ENCODE peak calls at places on chromosomes 4 and X, in five cellular contexts. W, V, K, J and Q are unnamed samples.

GRCh38 chr4:1569461-1570151 is 114.5 kb downstream of the FAM53A start:
- DNase-seq in V (no peak), J (no peak), K (no peak), W (no peak), Q (peak)

GRCh38 chr4:158169931-158170690 is 2.7 kb downstream of the GASK1B start:
- DNase-seq in W (peak), V (no peak), J (no peak), K (peak), Q (no peak)

GRCh38 chrX:18617351-18617750 is 54.6 kb downstream of the RS1 start:
- DNase-seq in W (peak), V (peak), K (peak), J (peak), Q (no peak)

GRCh38 chr4:169209388-169209883 is 61.3 kb downstream of the SH3RF1 start:
- DNase-seq in K (no peak), J (no peak), V (no peak), W (no peak), Q (no peak)

GRCh38 chr4:125070869-125071268 is 243.9 kb upstream of the FAT4 start:
- DNase-seq in K (no peak), J (no peak), W (no peak), V (no peak), Q (no peak)

GRCh38 chr4:143585548-143585947 is 72.0 kb downstream of the SMARCA5 start:
- DNase-seq in J (no peak), K (peak), V (no peak), W (no peak), Q (no peak)

GRCh38 chr4:13522282-13523104 is 21.8 kb downstream of the NKX3-2 start:
- DNase-seq in V (no peak), J (no peak), K (no peak), W (no peak), Q (peak)

GRCh38 chrX:51336584-51336983 is 4.0 kb downstream of the NUDT10 start:
- DNase-seq in K (peak), J (no peak), W (peak), V (peak), Q (peak)

GRCh38 chrX:123184858-123185251 is 777 bp downstream of the GRIA3 start:
- DNase-seq in W (no peak), V (no peak), K (peak), J (no peak), Q (peak)

GRCh38 chrX:20517565-20517964 is 250.9 kb upstream of the RPS6KA3 start:
- DNase-seq in V (no peak), J (no peak), K (peak), W (peak), Q (no peak)

GRCh38 chr4:94507708-94508107 is 56.0 kb downstream of the PDLIM5 start:
- DNase-seq in V (peak), J (peak), W (peak), K (peak), Q (no peak)

GRCh38 chrX:132375941-132376340 is 112.9 kb downstream of the MBNL3 start:
- DNase-seq in K (peak), V (no peak), J (no peak), W (peak), Q (peak)

GRCh38 chr4:40924096-40924792 is 174.5 kb downstream of the NSUN7 start:
- DNase-seq in K (peak), J (no peak), V (peak), W (peak), Q (peak)

GRCh38 chr4:158817562-158818370 is 48.9 kb downstream of the FNIP2 start:
- DNase-seq in J (peak), W (no peak), V (no peak), K (no peak), Q (no peak)

GRCh38 chrX:10496345-10496965 is 123.9 kb downstream of the MID1 start:
- DNase-seq in V (no peak), W (peak), K (peak), J (no peak), Q (no peak)

GRCh38 chr4:139367421-139368090 is 65.3 kb upstream of the NDUFC1 start:
- DNase-seq in J (no peak), K (peak), W (peak), V (no peak), Q (no peak)

GRCh38 chrX:23317799-23318724 is 16.6 kb upstream of the PTCHD1 start:
- DNase-seq in V (no peak), K (peak), J (no peak), W (peak), Q (peak)

GRCh38 chrX:146481735-146482134 is 327.8 kb upstream of the CXorf51B start:
- DNase-seq in W (no peak), V (no peak), J (no peak), K (no peak), Q (peak)

GRCh38 chr4:109041463-109041862 is 261.0 kb downstream of the COL25A1 start:
- DNase-seq in J (no peak), V (no peak), K (no peak), W (peak), Q (no peak)

GRCh38 chr4:41734366-41734765 is 14.2 kb downstream of the PHOX2B start:
- DNase-seq in K (no peak), W (no peak), V (no peak), J (no peak), Q (no peak)

GRCh38 chr4:9773464-9773863 is 8.0 kb upstream of the DRD5 start:
- DNase-seq in V (no peak), W (no peak), J (no peak), K (no peak), Q (no peak)

GRCh38 chr4:81632581-81633247 is 161.0 kb upstream of the RASGEF1B start:
- DNase-seq in K (peak), W (peak), V (no peak), J (peak), Q (no peak)

GRCh38 chrX:17584248-17584681 is 153.0 kb upstream of the SCML1 start:
- DNase-seq in K (peak), V (no peak), J (peak), W (peak), Q (no peak)

GRCh38 chr4:47118192-47118879 is 87.0 kb downstream of the GABRB1 start:
- DNase-seq in J (no peak), K (no peak), W (no peak), V (no peak), Q (no peak)

GRCh38 chr4:173332963-173333657 is 1.0 kb downstream of the HMGB2 start:
- DNase-seq in W (peak), K (peak), J (peak), V (no peak), Q (peak)

GRCh38 chrX:29066516-29066915 is 479.3 kb downstream of the IL1RAPL1 start:
- DNase-seq in V (no peak), J (no peak), K (no peak), W (no peak), Q (peak)

GRCh38 chr4:152309418-152309817 is 226.5 kb downstream of the FBXW7 start:
- DNase-seq in J (no peak), W (no peak), V (no peak), K (no peak), Q (no peak)

GRCh38 chr4:144421056-144421455 is 224.9 kb upstream of the HHIP start:
- DNase-seq in W (no peak), J (no peak), K (no peak), V (no peak), Q (no peak)

GRCh38 chr4:67684839-67685531 is 16.0 kb downstream of the UBA6 start:
- DNase-seq in V (no peak), K (peak), W (peak), J (no peak), Q (no peak)

GRCh38 chr4:186693894-186694293 is 29.8 kb downstream of the FAT1 start:
- DNase-seq in J (no peak), K (no peak), V (no peak), W (no peak), Q (no peak)
- H3K4me3 ChIP-seq in J (no peak), K (peak), V (no peak), W (no peak), Q (no peak)

GRCh38 chrX:153245288-153245731 is 66.2 kb downstream of the MAGEA1 start:
- DNase-seq in W (no peak), K (no peak), V (no peak), J (peak), Q (peak)
- H3K4me3 ChIP-seq in W (no peak), K (no peak), V (no peak), J (no peak), Q (no peak)

DNA sequence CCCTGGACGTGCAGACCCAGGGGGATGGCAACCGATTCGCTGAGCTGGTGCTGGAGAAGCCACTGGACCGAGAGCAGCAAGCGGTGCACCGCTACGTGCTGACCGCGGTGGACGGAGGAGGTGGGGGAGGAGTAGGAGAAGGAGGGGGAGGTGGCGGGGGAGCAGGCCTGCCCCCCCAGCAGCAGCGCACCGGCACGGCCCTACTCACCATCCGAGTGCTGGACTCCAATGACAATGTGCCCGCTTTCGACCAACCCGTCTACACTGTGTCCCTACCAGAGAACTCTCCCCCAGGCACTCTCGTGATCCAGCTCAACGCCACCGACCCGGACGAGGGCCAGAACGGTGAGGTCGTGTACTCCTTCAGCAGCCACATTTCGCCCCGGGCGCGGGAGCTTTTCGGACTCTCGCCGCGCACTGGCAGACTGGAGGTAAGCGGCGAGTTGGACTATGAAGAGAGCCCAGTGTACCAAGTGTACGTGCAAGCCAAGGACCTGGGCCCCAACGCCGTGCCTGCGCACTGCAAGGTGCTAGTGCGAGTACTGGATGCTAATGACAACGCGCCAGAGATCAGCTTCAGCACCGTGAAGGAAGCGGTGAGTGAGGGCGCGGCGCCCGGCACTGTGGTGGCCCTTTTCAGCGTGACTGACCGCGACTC is 1.7 kb downstream of the PCDH10 start:
- DNase-seq in V (no peak), W (peak), K (peak), J (no peak), Q (peak)
- H3K4me3 ChIP-seq in V (no peak), W (peak), K (no peak), J (no peak), Q (peak)

GRCh38 chrX:68686684-68687045 is 39.2 kb downstream of the STARD8 start:
- DNase-seq in J (no peak), W (peak), V (no peak), K (peak), Q (peak)
- H3K4me3 ChIP-seq in J (no peak), W (peak), V (no peak), K (peak), Q (peak)